ENCODE peak calls at places on chromosomes 12 and 14, in ten cellular contexts. One of them, this sample, is unnamed.

GRCh38 chr14:34592623-34593022 is 37.3 kb downstream of the SNX6 start:
- DNase-seq in foreskin fibroblast: no peak
- DNase-seq in T-helper 1 cell: no peak
- DNase-seq in psoas muscle: peak
- DNase-seq in HFFc6: no peak
- DNase-seq in cerebellum: no peak
- DNase-seq in neural progenitor cell: no peak
- DNase-seq in OCI-M1: no peak
- DNase-seq in stimulated activated naive CD8-positive, alpha-beta T cell treated with anti-CD3 and anti-CD28 coated beads, Interleukin-15, amount 100 ng/mL, for 72 hours: no peak
- DNase-seq in GM23248: no peak
- DNase-seq in this sample: no peak

GRCh38 chr14:67515386-67516079 is 17.6 kb upstream of the PLEKHH1 start:
- DNase-seq in foreskin fibroblast: no peak
- DNase-seq in T-helper 1 cell: no peak
- DNase-seq in psoas muscle: peak
- DNase-seq in HFFc6: no peak
- DNase-seq in cerebellum: peak
- DNase-seq in neural progenitor cell: no peak
- DNase-seq in OCI-M1: no peak
- DNase-seq in stimulated activated naive CD8-positive, alpha-beta T cell treated with anti-CD3 and anti-CD28 coated beads, Interleukin-15, amount 100 ng/mL, for 72 hours: peak
- DNase-seq in GM23248: peak
- DNase-seq in this sample: peak

GRCh38 chr12:12726543-12727093 is 9.4 kb downstream of the CDKN1B start:
- DNase-seq in foreskin fibroblast: peak
- DNase-seq in T-helper 1 cell: no peak
- DNase-seq in psoas muscle: no peak
- DNase-seq in HFFc6: peak
- DNase-seq in cerebellum: no peak
- DNase-seq in neural progenitor cell: no peak
- DNase-seq in OCI-M1: peak
- DNase-seq in stimulated activated naive CD8-positive, alpha-beta T cell treated with anti-CD3 and anti-CD28 coated beads, Interleukin-15, amount 100 ng/mL, for 72 hours: no peak
- DNase-seq in GM23248: peak
- DNase-seq in this sample: no peak

GRCh38 chr12:117686911-117687377 is 281.8 kb downstream of the KSR2 start:
- DNase-seq in foreskin fibroblast: peak
- DNase-seq in T-helper 1 cell: no peak
- DNase-seq in psoas muscle: peak
- DNase-seq in HFFc6: peak
- DNase-seq in cerebellum: peak
- DNase-seq in neural progenitor cell: no peak
- DNase-seq in OCI-M1: no peak
- DNase-seq in stimulated activated naive CD8-positive, alpha-beta T cell treated with anti-CD3 and anti-CD28 coated beads, Interleukin-15, amount 100 ng/mL, for 72 hours: no peak
- DNase-seq in GM23248: peak
- DNase-seq in this sample: no peak

GRCh38 chr12:56894698-56895368 is 39.4 kb downstream of the SDR9C7 start:
- DNase-seq in foreskin fibroblast: no peak
- DNase-seq in T-helper 1 cell: no peak
- DNase-seq in psoas muscle: no peak
- DNase-seq in HFFc6: no peak
- DNase-seq in cerebellum: no peak
- DNase-seq in neural progenitor cell: no peak
- DNase-seq in OCI-M1: no peak
- DNase-seq in stimulated activated naive CD8-positive, alpha-beta T cell treated with anti-CD3 and anti-CD28 coated beads, Interleukin-15, amount 100 ng/mL, for 72 hours: no peak
- DNase-seq in GM23248: no peak
- DNase-seq in this sample: no peak

GRCh38 chr14:105912641-105913180 is 386.3 kb downstream of the TMEM121 start:
- DNase-seq in foreskin fibroblast: no peak
- DNase-seq in T-helper 1 cell: no peak
- DNase-seq in psoas muscle: peak
- DNase-seq in HFFc6: no peak
- DNase-seq in cerebellum: no peak
- DNase-seq in neural progenitor cell: no peak
- DNase-seq in OCI-M1: no peak
- DNase-seq in stimulated activated naive CD8-positive, alpha-beta T cell treated with anti-CD3 and anti-CD28 coated beads, Interleukin-15, amount 100 ng/mL, for 72 hours: no peak
- DNase-seq in GM23248: no peak
- DNase-seq in this sample: no peak

GRCh38 chr12:119914666-119915065 is 37.5 kb upstream of the CIT start:
- DNase-seq in foreskin fibroblast: no peak
- DNase-seq in T-helper 1 cell: no peak
- DNase-seq in psoas muscle: no peak
- DNase-seq in HFFc6: no peak
- DNase-seq in cerebellum: no peak
- DNase-seq in neural progenitor cell: no peak
- DNase-seq in OCI-M1: no peak
- DNase-seq in stimulated activated naive CD8-positive, alpha-beta T cell treated with anti-CD3 and anti-CD28 coated beads, Interleukin-15, amount 100 ng/mL, for 72 hours: no peak
- DNase-seq in GM23248: no peak
- DNase-seq in this sample: no peak

GRCh38 chr12:63306476-63306875 is 155.5 kb upstream of the AVPR1A start:
- DNase-seq in foreskin fibroblast: no peak
- DNase-seq in T-helper 1 cell: no peak
- DNase-seq in psoas muscle: no peak
- DNase-seq in HFFc6: no peak
- DNase-seq in cerebellum: no peak
- DNase-seq in neural progenitor cell: no peak
- DNase-seq in OCI-M1: no peak
- DNase-seq in stimulated activated naive CD8-positive, alpha-beta T cell treated with anti-CD3 and anti-CD28 coated beads, Interleukin-15, amount 100 ng/mL, for 72 hours: no peak
- DNase-seq in GM23248: no peak
- DNase-seq in this sample: no peak

GRCh38 chr12:52798003-52798670 is 2.2 kb upstream of the KRT3 start:
- DNase-seq in foreskin fibroblast: peak
- DNase-seq in T-helper 1 cell: no peak
- DNase-seq in psoas muscle: no peak
- DNase-seq in HFFc6: peak
- DNase-seq in cerebellum: no peak
- DNase-seq in neural progenitor cell: no peak
- DNase-seq in OCI-M1: peak
- DNase-seq in stimulated activated naive CD8-positive, alpha-beta T cell treated with anti-CD3 and anti-CD28 coated beads, Interleukin-15, amount 100 ng/mL, for 72 hours: no peak
- DNase-seq in GM23248: peak
- DNase-seq in this sample: no peak

GRCh38 chr12:122983789-122984515 is 3.5 kb downstream of the ARL6IP4 start:
- DNase-seq in foreskin fibroblast: no peak
- DNase-seq in T-helper 1 cell: no peak
- DNase-seq in psoas muscle: peak
- DNase-seq in HFFc6: no peak
- DNase-seq in cerebellum: no peak
- DNase-seq in neural progenitor cell: no peak
- DNase-seq in OCI-M1: peak
- DNase-seq in stimulated activated naive CD8-positive, alpha-beta T cell treated with anti-CD3 and anti-CD28 coated beads, Interleukin-15, amount 100 ng/mL, for 72 hours: no peak
- DNase-seq in GM23248: no peak
- DNase-seq in this sample: no peak

GRCh38 chr12:6792522-6793201 is 3.3 kb downstream of the CD4 start:
- DNase-seq in foreskin fibroblast: no peak
- DNase-seq in T-helper 1 cell: peak
- DNase-seq in psoas muscle: peak
- DNase-seq in HFFc6: no peak
- DNase-seq in cerebellum: no peak
- DNase-seq in neural progenitor cell: peak
- DNase-seq in OCI-M1: peak
- DNase-seq in stimulated activated naive CD8-positive, alpha-beta T cell treated with anti-CD3 and anti-CD28 coated beads, Interleukin-15, amount 100 ng/mL, for 72 hours: no peak
- DNase-seq in GM23248: no peak
- DNase-seq in this sample: no peak

GRCh38 chr14:44658389-44658696 is 151.3 kb upstream of the FSCB start:
- DNase-seq in foreskin fibroblast: no peak
- DNase-seq in T-helper 1 cell: no peak
- DNase-seq in psoas muscle: no peak
- DNase-seq in HFFc6: no peak
- DNase-seq in cerebellum: no peak
- DNase-seq in neural progenitor cell: no peak
- DNase-seq in OCI-M1: no peak
- DNase-seq in stimulated activated naive CD8-positive, alpha-beta T cell treated with anti-CD3 and anti-CD28 coated beads, Interleukin-15, amount 100 ng/mL, for 72 hours: no peak
- DNase-seq in GM23248: no peak
- DNase-seq in this sample: no peak

GRCh38 chr12:25423355-25423754 is 129.7 kb downstream of the LMNTD1 start:
- DNase-seq in foreskin fibroblast: no peak
- DNase-seq in T-helper 1 cell: no peak
- DNase-seq in psoas muscle: no peak
- DNase-seq in HFFc6: no peak
- DNase-seq in cerebellum: no peak
- DNase-seq in neural progenitor cell: no peak
- DNase-seq in OCI-M1: no peak
- DNase-seq in stimulated activated naive CD8-positive, alpha-beta T cell treated with anti-CD3 and anti-CD28 coated beads, Interleukin-15, amount 100 ng/mL, for 72 hours: no peak
- DNase-seq in GM23248: no peak
- DNase-seq in this sample: no peak

GRCh38 chr12:3366451-3367155 is 124.4 kb upstream of the PRMT8 start:
- DNase-seq in foreskin fibroblast: no peak
- DNase-seq in T-helper 1 cell: no peak
- DNase-seq in psoas muscle: no peak
- DNase-seq in HFFc6: no peak
- DNase-seq in cerebellum: no peak
- DNase-seq in neural progenitor cell: no peak
- DNase-seq in OCI-M1: no peak
- DNase-seq in stimulated activated naive CD8-positive, alpha-beta T cell treated with anti-CD3 and anti-CD28 coated beads, Interleukin-15, amount 100 ng/mL, for 72 hours: no peak
- DNase-seq in GM23248: no peak
- DNase-seq in this sample: no peak

GRCh38 chr14:103191856-103192835 is 68.9 kb downstream of the TNFAIP2 start:
- DNase-seq in foreskin fibroblast: no peak
- DNase-seq in T-helper 1 cell: no peak
- DNase-seq in psoas muscle: peak
- DNase-seq in HFFc6: no peak
- DNase-seq in cerebellum: no peak
- DNase-seq in neural progenitor cell: no peak
- DNase-seq in OCI-M1: no peak
- DNase-seq in stimulated activated naive CD8-positive, alpha-beta T cell treated with anti-CD3 and anti-CD28 coated beads, Interleukin-15, amount 100 ng/mL, for 72 hours: no peak
- DNase-seq in GM23248: no peak
- DNase-seq in this sample: no peak

GRCh38 chr14:73713804-73714655 is at the start of gene PNMA1:
- DNase-seq in foreskin fibroblast: peak
- DNase-seq in T-helper 1 cell: peak
- DNase-seq in psoas muscle: peak
- DNase-seq in HFFc6: peak
- DNase-seq in cerebellum: peak
- DNase-seq in neural progenitor cell: peak
- DNase-seq in OCI-M1: peak
- DNase-seq in stimulated activated naive CD8-positive, alpha-beta T cell treated with anti-CD3 and anti-CD28 coated beads, Interleukin-15, amount 100 ng/mL, for 72 hours: peak
- DNase-seq in GM23248: peak
- DNase-seq in this sample: peak

GRCh38 chr12:65666876-65667275 is 157.4 kb upstream of the HMGA2 start:
- DNase-seq in foreskin fibroblast: no peak
- DNase-seq in T-helper 1 cell: no peak
- DNase-seq in psoas muscle: no peak
- DNase-seq in HFFc6: peak
- DNase-seq in cerebellum: no peak
- DNase-seq in neural progenitor cell: no peak
- DNase-seq in OCI-M1: peak
- DNase-seq in stimulated activated naive CD8-positive, alpha-beta T cell treated with anti-CD3 and anti-CD28 coated beads, Interleukin-15, amount 100 ng/mL, for 72 hours: peak
- DNase-seq in GM23248: peak
- DNase-seq in this sample: no peak

This sample was measured in GM13976.